ENCODE peak calls at places on chromosomes 12 and 14, in four cellular contexts. S, H, Q and E are unnamed samples.
A peak's percentile ranks its signal among the peaks of the same experiment; 100 is the strongest.

GRCh38 chr12:47797432-47797831 is 22.3 kb downstream of the HDAC7 start:
- DNase-seq in S (no peak), H (peak; percentile 76), Q (no peak), E (no peak)

GRCh38 chr12:95134085-95134484 is 60.7 kb upstream of the NR2C1 start:
- DNase-seq in S (no peak), H (no peak), Q (no peak), E (no peak)

GRCh38 chr12:57832966-57833365 is 13.6 kb downstream of the CTDSP2 start:
- DNase-seq in S (no peak), H (no peak), Q (no peak), E (no peak)

GRCh38 chr12:53065975-53066593 is 13.1 kb downstream of the SPRYD3 start:
- DNase-seq in S (peak; percentile 57), H (peak; percentile 92), Q (peak; percentile 82), E (peak; percentile 42)

GRCh38 chr14:61089126-61089750 is 108.2 kb downstream of the SLC38A6 start:
- DNase-seq in S (no peak), H (no peak), Q (no peak), E (no peak)

GRCh38 chr12:53462935-53463334 is 11.0 kb downstream of the PCBP2 start:
- DNase-seq in S (no peak), H (no peak), Q (no peak), E (no peak)

GRCh38 chr12:44930972-44931600 is 55.0 kb upstream of the NELL2 start:
- DNase-seq in S (peak; percentile 49), H (peak; percentile 34), Q (peak; percentile 19), E (no peak)

GRCh38 chr12:53560386-53560785 is 53.1 kb upstream of the NPFF start:
- DNase-seq in S (no peak), H (no peak), Q (no peak), E (no peak)

GRCh38 chr14:102139248-102140026 is at the start of gene WDR20:
- DNase-seq in S (peak; percentile 95), H (peak; percentile 100), Q (peak; percentile 98), E (peak; percentile 98)

GRCh38 chr12:92571169-92571568 is 131.6 kb upstream of the PLEKHG7 start:
- DNase-seq in S (no peak), H (no peak), Q (no peak), E (no peak)

GRCh38 chr12:120962487-120963054 is 15.8 kb upstream of the HNF1A start:
- DNase-seq in S (no peak), H (no peak), Q (no peak), E (no peak)

DNA sequence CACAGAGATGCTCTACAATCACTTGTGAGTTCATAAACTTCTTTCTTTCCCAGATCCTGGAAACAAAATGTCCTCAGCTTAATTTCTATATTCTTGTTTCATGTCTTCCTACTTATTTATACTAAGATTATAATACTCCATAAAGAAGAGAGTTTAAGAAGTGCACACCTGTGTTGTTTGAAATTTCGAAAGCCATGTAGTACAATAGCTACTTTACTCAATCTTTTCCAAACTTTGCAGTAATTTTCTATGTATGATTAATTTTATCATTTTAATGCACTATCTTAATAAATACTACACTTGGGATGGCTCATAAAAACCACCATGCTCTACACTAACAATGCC is 300 bp upstream of the TTC5 start:
- DNase-seq in S (no peak), H (no peak), Q (no peak), E (no peak)
- H3K27ac ChIP-seq in S (no peak overlapping the region), H (no peak overlapping the region), Q (no peak overlapping the region), E (no peak overlapping the region)

GRCh38 chr14:74414793-74415437 is 11.1 kb downstream of the SYNDIG1L start:
- DNase-seq in S (no peak), H (no peak), Q (no peak), E (no peak)
- TF ChIP-seq POLR2AphosphoS5 in S (no peak), H (no peak), Q (no peak), E (no peak)

DNA sequence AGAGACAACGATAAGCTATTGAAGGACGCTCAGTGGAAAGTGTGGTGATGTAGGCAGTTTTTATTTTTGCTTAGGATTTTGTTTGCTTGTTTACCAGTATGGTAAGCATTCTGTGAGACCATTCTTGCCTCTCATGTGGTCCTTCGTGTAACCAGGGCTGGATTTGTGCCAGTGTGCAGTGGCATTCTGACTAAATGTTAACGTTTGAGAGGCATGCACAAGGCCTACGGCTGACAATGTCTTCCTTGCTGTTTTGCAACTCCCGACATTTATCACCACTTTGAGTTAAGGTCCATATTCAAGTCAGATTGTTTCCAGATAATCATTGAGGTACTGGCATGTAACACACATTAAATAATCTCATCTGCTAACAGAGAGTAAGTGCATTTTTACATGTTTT is 102.3 kb upstream of the BCAT1 start:
- DNase-seq in S (no peak), H (no peak), Q (no peak), E (peak; percentile 17)
- TF ChIP-seq GABPA in S (no peak), H (no peak), Q (no peak), E (no peak)

DNA sequence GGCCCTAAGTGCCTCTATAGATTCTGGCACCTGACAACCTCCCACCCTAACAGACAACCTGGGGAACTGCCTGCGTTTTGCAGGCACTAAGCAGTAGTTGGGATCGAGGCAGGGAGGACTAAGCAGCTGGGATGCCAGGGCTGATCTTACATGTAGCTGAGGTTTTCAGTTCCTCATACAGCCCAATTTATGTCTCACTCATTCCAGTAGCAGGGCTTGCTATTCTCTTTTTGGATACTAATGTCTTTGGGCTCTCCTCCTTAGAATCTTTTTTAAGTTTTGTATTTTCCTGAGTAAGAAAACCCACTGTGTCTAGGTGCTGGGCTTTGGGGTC is 42.9 kb upstream of the CRACR2A start:
- DNase-seq in S (no peak), H (no peak), Q (no peak), E (no peak)
- H3K27ac ChIP-seq in S (no peak overlapping the region), H (no peak overlapping the region), Q (no peak overlapping the region), E (no peak overlapping the region)

GRCh38 chr14:105076296-105076804 is 11.1 kb upstream of the GPR132 start:
- DNase-seq in S (no peak), H (no peak), Q (no peak), E (no peak)

GRCh38 chr14:105077649-105077995 is 12.4 kb upstream of the GPR132 start:
- DNase-seq in S (no peak), H (no peak), Q (no peak), E (no peak)

GRCh38 chr14:105078294-105078693 is 13.1 kb upstream of the GPR132 start:
- DNase-seq in S (no peak), H (no peak), Q (no peak), E (no peak)

GRCh38 chr14:105075364-105076295 is 10.4 kb upstream of the GPR132 start:
- DNase-seq in S (no peak), H (peak; percentile 73), Q (peak; percentile 87), E (peak; percentile 70)

GRCh38 chr14:105076805-105077648 is 11.8 kb upstream of the GPR132 start:
- DNase-seq in S (no peak), H (no peak), Q (no peak), E (no peak)
- TF ChIP-seq POLR2AphosphoS5 in S (no peak), H (no peak), Q (no peak), E (no peak)

GRCh38 chr14:48792376-48793024 is 793.7 kb downstream of the RPS29 start:
- DNase-seq in S (peak; percentile 22), H (no peak), Q (no peak), E (no peak)
- TF ChIP-seq GABPA in S (no peak), H (no peak), Q (no peak), E (no peak)

DNA sequence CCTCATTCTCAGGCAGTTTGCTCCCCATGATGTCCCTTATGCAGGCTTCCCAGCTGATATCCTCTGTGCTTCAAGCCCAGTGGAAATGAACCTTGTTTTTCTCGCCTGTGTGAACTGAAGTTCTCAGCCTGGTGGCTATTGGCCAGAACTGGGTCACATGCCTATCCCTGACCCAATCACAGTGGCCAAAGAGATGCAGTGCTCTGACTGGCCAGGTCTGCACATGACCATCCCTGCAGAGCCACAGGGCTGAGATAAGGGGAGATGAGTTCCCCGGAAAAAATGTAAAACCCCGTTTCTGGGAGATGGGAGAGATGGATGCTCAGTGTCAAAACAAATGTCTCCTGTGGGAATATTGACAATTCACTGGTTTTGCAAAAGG is 34.7 kb upstream of the FZD10 start:
- DNase-seq in S (no peak), H (peak; percentile 48), Q (peak; percentile 49), E (no peak)
- H3K27ac ChIP-seq in S (no peak overlapping the region), H (no peak overlapping the region), Q (no peak overlapping the region), E (no peak overlapping the region)

DNA sequence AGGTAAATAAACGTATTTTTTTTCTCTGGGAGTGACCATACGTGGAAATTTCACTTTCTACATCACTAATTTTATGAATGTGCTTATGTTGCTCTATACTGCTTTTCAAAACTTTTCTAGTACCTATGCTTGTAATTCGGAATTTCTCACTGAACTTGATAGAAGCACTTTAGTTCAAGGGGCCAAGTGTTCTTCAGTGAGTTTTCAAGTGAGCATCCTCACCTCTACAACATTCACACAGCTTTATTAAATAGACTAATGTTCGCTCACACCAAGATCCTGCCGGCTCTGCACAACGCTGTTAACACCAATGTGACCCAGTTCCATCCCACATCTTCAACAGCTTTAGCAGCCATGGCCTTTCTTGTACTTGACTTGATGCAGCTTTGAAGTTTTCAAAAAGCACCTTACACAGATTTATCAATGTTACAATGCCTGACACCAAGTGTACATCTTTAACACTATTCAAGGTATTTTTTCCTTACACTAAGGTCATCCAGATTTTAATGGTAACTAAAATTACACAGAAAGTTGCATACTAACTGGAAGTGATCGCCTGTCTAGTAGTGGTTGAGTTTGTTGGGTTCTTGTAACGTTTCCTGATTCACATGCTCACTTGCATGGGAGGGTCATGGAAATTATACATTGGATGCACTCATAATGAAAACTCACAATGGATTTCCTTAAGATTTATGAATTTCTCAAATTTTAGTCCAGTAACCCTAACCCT is 4.5 kb downstream of the UBC start:
- DNase-seq in S (no peak), H (no peak), Q (no peak), E (no peak)
- TF ChIP-seq POLR2AphosphoS5 in S (peak; percentile 72), H (peak; percentile 75), Q (peak; percentile 57), E (no peak)

GRCh38 chr14:70045715-70046535 is 142.8 kb downstream of the SLC8A3 start:
- DNase-seq in S (peak; percentile 73), H (peak; percentile 82), Q (peak; percentile 37), E (peak; percentile 19)

GRCh38 chr14:70047598-70048312 is 141.0 kb downstream of the SLC8A3 start:
- DNase-seq in S (peak; percentile 94), H (no peak), Q (no peak), E (no peak)

GRCh38 chr14:70048313-70048654 is 140.5 kb downstream of the SLC8A3 start:
- DNase-seq in S (no peak), H (no peak), Q (no peak), E (no peak)

DNA sequence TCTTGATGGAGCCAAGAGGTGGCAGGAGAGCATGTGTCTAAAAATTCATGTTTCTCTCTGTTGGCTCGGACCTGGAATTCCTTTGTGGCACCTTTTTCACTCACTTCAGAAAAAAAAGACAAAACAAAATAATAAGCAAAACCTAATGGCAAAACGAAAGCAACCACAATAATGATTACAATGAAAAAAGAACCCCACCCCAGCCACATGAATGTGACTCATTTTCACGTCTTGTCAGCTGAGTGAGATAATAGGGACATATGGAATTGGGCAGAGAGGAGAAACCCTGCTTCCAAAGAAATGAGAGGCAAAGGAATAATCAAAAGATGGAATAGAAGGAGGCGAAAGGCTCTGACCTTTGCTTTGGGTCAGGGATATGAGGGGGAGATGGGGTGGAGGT is 143.5 kb downstream of the SLC8A3 start:
- DNase-seq in S (no peak), H (no peak), Q (no peak), E (no peak)
- TF ChIP-seq GABPA in S (no peak), H (no peak), Q (no peak), E (no peak)